ENCODE peak calls at places on chromosomes 13 and 19, in ten cellular contexts. One of them, this sample, is unnamed.

GRCh38 chr19:41541990-41542584 is 33.9 kb upstream of the CEACAM21 start:
- DNase-seq in neuronal stem cell: peak; percentile 63
- DNase-seq in tibial artery: no peak
- DNase-seq in fibroblast of lung: no peak
- DNase-seq in upper lobe of left lung: peak; percentile 80
- DNase-seq in Peyer's patch: peak; percentile 91
- DNase-seq in transverse colon: peak; percentile 74
- DNase-seq in H1: no peak
- DNase-seq in cardiac muscle cell: peak; percentile 58
- DNase-seq in tibial nerve: peak; percentile 67
- DNase-seq in this sample: no peak

GRCh38 chr13:97107815-97108534 is 113.7 kb upstream of the OXGR1 start:
- DNase-seq in neuronal stem cell: no peak
- DNase-seq in tibial artery: no peak
- DNase-seq in fibroblast of lung: peak; percentile 53
- DNase-seq in upper lobe of left lung: no peak
- DNase-seq in Peyer's patch: no peak
- DNase-seq in transverse colon: no peak
- DNase-seq in H1: no peak
- DNase-seq in cardiac muscle cell: peak; percentile 56
- DNase-seq in tibial nerve: no peak
- DNase-seq in this sample: no peak

GRCh38 chr19:4910594-4911273 is 1.4 kb downstream of the UHRF1 start:
- DNase-seq in neuronal stem cell: no peak
- DNase-seq in tibial artery: no peak
- DNase-seq in fibroblast of lung: peak; percentile 87
- DNase-seq in upper lobe of left lung: peak; percentile 31
- DNase-seq in Peyer's patch: peak; percentile 62
- DNase-seq in transverse colon: peak; percentile 31
- DNase-seq in H1: no peak
- DNase-seq in cardiac muscle cell: peak; percentile 75
- DNase-seq in tibial nerve: peak; percentile 21
- DNase-seq in this sample: no peak

GRCh38 chr19:39199025-39199424 is 2.3 kb downstream of the NCCRP1 start:
- DNase-seq in neuronal stem cell: no peak
- DNase-seq in tibial artery: no peak
- DNase-seq in fibroblast of lung: peak; percentile 26
- DNase-seq in upper lobe of left lung: no peak
- DNase-seq in Peyer's patch: no peak
- DNase-seq in transverse colon: no peak
- DNase-seq in H1: no peak
- DNase-seq in cardiac muscle cell: peak; percentile 81
- DNase-seq in tibial nerve: no peak
- DNase-seq in this sample: no peak

GRCh38 chr13:99080131-99080530 is 102.3 kb upstream of the DOCK9 start:
- DNase-seq in neuronal stem cell: no peak
- DNase-seq in tibial artery: no peak
- DNase-seq in fibroblast of lung: no peak
- DNase-seq in upper lobe of left lung: no peak
- DNase-seq in Peyer's patch: no peak
- DNase-seq in transverse colon: no peak
- DNase-seq in H1: no peak
- DNase-seq in cardiac muscle cell: no peak
- DNase-seq in tibial nerve: no peak
- DNase-seq in this sample: no peak

GRCh38 chr19:53076984-53077383 is 26.2 kb downstream of the ZNF160 start:
- DNase-seq in neuronal stem cell: peak; percentile 47
- DNase-seq in tibial artery: no peak
- DNase-seq in fibroblast of lung: peak; percentile 43
- DNase-seq in upper lobe of left lung: peak; percentile 32
- DNase-seq in Peyer's patch: no peak
- DNase-seq in transverse colon: peak; percentile 18
- DNase-seq in H1: peak; percentile 79
- DNase-seq in cardiac muscle cell: peak; percentile 82
- DNase-seq in tibial nerve: peak; percentile 16
- DNase-seq in this sample: no peak

GRCh38 chr13:23377603-23378002 is 55.9 kb downstream of the SACS start:
- DNase-seq in neuronal stem cell: no peak
- DNase-seq in tibial artery: no peak
- DNase-seq in fibroblast of lung: no peak
- DNase-seq in upper lobe of left lung: no peak
- DNase-seq in Peyer's patch: no peak
- DNase-seq in transverse colon: no peak
- DNase-seq in H1: no peak
- DNase-seq in cardiac muscle cell: no peak
- DNase-seq in tibial nerve: no peak
- DNase-seq in this sample: no peak

GRCh38 chr13:110444226-110444653 is 117.3 kb downstream of the RAB20 start:
- DNase-seq in neuronal stem cell: no peak
- DNase-seq in tibial artery: peak; percentile 62
- DNase-seq in fibroblast of lung: peak; percentile 50
- DNase-seq in upper lobe of left lung: no peak
- DNase-seq in Peyer's patch: no peak
- DNase-seq in transverse colon: no peak
- DNase-seq in H1: no peak
- DNase-seq in cardiac muscle cell: peak; percentile 44
- DNase-seq in tibial nerve: peak; percentile 43
- DNase-seq in this sample: no peak

DNA sequence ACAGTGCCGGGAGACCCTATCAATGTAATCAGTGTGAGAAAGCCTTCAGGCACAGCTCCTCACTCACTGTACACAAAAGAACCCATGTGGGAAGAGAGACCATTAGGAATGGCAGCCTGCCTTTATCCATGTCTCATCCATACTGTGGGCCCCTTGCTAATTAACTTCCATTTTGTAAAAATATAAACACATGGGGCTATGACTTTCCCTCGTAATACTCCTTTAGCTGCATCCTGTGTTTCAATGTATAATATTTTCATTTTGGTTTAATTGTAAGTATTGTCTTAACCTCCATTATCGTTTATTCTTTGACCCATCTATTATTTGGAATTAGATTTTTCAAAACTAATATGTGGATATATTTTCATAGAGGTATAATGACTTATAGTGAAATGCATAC is 29.3 kb downstream of the ZNF333 start:
- DNase-seq in neuronal stem cell: no peak
- DNase-seq in tibial artery: no peak
- DNase-seq in fibroblast of lung: no peak
- DNase-seq in upper lobe of left lung: no peak
- DNase-seq in Peyer's patch: no peak
- DNase-seq in transverse colon: no peak
- DNase-seq in H1: no peak
- DNase-seq in cardiac muscle cell: no peak
- DNase-seq in tibial nerve: no peak
- DNase-seq in this sample: no peak
- H3K9me3 ChIP-seq in neuronal stem cell: peaks cover 46% of the 10 kb centered on the region
- H3K9me3 ChIP-seq in tibial artery: peaks cover 99% of the 10 kb centered on the region
- H3K9me3 ChIP-seq in fibroblast of lung: peaks cover 15% of the 10 kb centered on the region
- H3K9me3 ChIP-seq in upper lobe of left lung: peaks cover 100% of the 10 kb centered on the region
- H3K9me3 ChIP-seq in Peyer's patch: peaks cover 76% of the 10 kb centered on the region
- H3K9me3 ChIP-seq in transverse colon: peaks cover 68% of the 10 kb centered on the region
- H3K9me3 ChIP-seq in H1: peaks cover 79% of the 10 kb centered on the region
- H3K9me3 ChIP-seq in cardiac muscle cell: peaks cover 13% of the 10 kb centered on the region
- H3K9me3 ChIP-seq in tibial nerve: peaks cover 89% of the 10 kb centered on the region
- H3K9me3 ChIP-seq in this sample: peaks cover 37% of the 10 kb centered on the region

GRCh38 chr13:46386996-46387851 is at the start of gene RUBCNL:
- DNase-seq in neuronal stem cell: peak; percentile 57
- DNase-seq in tibial artery: no peak
- DNase-seq in fibroblast of lung: peak; percentile 30
- DNase-seq in upper lobe of left lung: peak; percentile 33
- DNase-seq in Peyer's patch: peak; percentile 86
- DNase-seq in transverse colon: peak; percentile 78
- DNase-seq in H1: no peak
- DNase-seq in cardiac muscle cell: no peak
- DNase-seq in tibial nerve: no peak
- DNase-seq in this sample: peak; percentile 58
- H3K4me3 ChIP-seq in neuronal stem cell: peak within 1 kb of the TSS; percentile 43
- H3K4me3 ChIP-seq in tibial artery: peak within 1 kb of the TSS; percentile 41
- H3K4me3 ChIP-seq in fibroblast of lung: no peak within 1 kb of the TSS
- H3K4me3 ChIP-seq in upper lobe of left lung: peak within 1 kb of the TSS; percentile 11
- H3K4me3 ChIP-seq in Peyer's patch: peak within 1 kb of the TSS; percentile 59
- H3K4me3 ChIP-seq in transverse colon: peak within 1 kb of the TSS; percentile 62
- H3K4me3 ChIP-seq in H1: peak within 1 kb of the TSS; percentile 75
- H3K4me3 ChIP-seq in cardiac muscle cell: peak within 1 kb of the TSS; percentile 55
- H3K4me3 ChIP-seq in tibial nerve: peak within 1 kb of the TSS; percentile 57
- H3K4me3 ChIP-seq in this sample: peak within 1 kb of the TSS; percentile 28

DNA sequence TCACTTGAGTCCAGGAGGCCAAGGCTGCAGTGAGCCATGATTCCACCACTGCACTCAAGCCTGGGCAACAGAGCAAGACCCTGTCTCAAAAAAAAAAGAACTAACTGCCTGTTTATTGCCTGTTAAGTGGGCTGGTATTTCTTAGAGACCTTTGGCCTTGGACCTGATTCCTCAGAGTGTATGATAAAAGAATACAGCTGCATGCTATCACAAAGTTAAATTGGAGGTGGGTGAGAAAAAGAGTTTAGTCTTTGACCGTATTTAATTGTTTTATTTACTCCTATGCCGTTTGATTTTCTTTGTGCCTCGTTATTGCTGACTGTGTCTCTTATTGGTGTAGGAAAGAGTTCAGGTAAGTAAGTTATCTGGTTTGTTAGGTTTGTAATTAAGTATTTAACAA is 25.3 kb upstream of the DPY19L3 start:
- DNase-seq in neuronal stem cell: no peak
- DNase-seq in tibial artery: no peak
- DNase-seq in fibroblast of lung: no peak
- DNase-seq in upper lobe of left lung: no peak
- DNase-seq in Peyer's patch: no peak
- DNase-seq in transverse colon: no peak
- DNase-seq in H1: no peak
- DNase-seq in cardiac muscle cell: no peak
- DNase-seq in tibial nerve: no peak
- DNase-seq in this sample: no peak
- H3K36me3 ChIP-seq in neuronal stem cell: peaks cover 15% of the 10 kb centered on the region
- H3K36me3 ChIP-seq in tibial artery: peaks cover 49% of the 10 kb centered on the region
- H3K36me3 ChIP-seq in fibroblast of lung: no peaks in the 10 kb centered on the region
- H3K36me3 ChIP-seq in upper lobe of left lung: peaks cover 22% of the 10 kb centered on the region
- H3K36me3 ChIP-seq in Peyer's patch: no peaks in the 10 kb centered on the region
- H3K36me3 ChIP-seq in transverse colon: peaks cover 16% of the 10 kb centered on the region
- H3K36me3 ChIP-seq in H1: peaks cover 32% of the 10 kb centered on the region
- H3K36me3 ChIP-seq in cardiac muscle cell: peaks cover 30% of the 10 kb centered on the region
- H3K36me3 ChIP-seq in tibial nerve: no peaks in the 10 kb centered on the region
- H3K36me3 ChIP-seq in this sample: peaks cover 94% of the 10 kb centered on the region

GRCh38 chr19:43910884-43911283 is 24.2 kb downstream of the ZNF45 start:
- DNase-seq in neuronal stem cell: no peak
- DNase-seq in tibial artery: no peak
- DNase-seq in fibroblast of lung: no peak
- DNase-seq in upper lobe of left lung: no peak
- DNase-seq in Peyer's patch: no peak
- DNase-seq in transverse colon: no peak
- DNase-seq in H1: no peak
- DNase-seq in cardiac muscle cell: no peak
- DNase-seq in tibial nerve: no peak
- DNase-seq in this sample: no peak
- H3K9me3 ChIP-seq in neuronal stem cell: peaks cover 42% of the 10 kb centered on the region
- H3K9me3 ChIP-seq in tibial artery: peaks cover 100% of the 10 kb centered on the region
- H3K9me3 ChIP-seq in fibroblast of lung: peaks cover 7% of the 10 kb centered on the region
- H3K9me3 ChIP-seq in upper lobe of left lung: peaks cover 95% of the 10 kb centered on the region
- H3K9me3 ChIP-seq in Peyer's patch: peaks cover 74% of the 10 kb centered on the region
- H3K9me3 ChIP-seq in transverse colon: peaks cover 77% of the 10 kb centered on the region
- H3K9me3 ChIP-seq in H1: peaks cover 58% of the 10 kb centered on the region
- H3K9me3 ChIP-seq in cardiac muscle cell: peaks cover 8% of the 10 kb centered on the region
- H3K9me3 ChIP-seq in tibial nerve: peaks cover 89% of the 10 kb centered on the region
- H3K9me3 ChIP-seq in this sample: peaks cover 22% of the 10 kb centered on the region

GRCh38 chr19:861099-861755 is 1.8 kb downstream of the CFD start:
- DNase-seq in neuronal stem cell: no peak
- DNase-seq in tibial artery: no peak
- DNase-seq in fibroblast of lung: no peak
- DNase-seq in upper lobe of left lung: no peak
- DNase-seq in Peyer's patch: no peak
- DNase-seq in transverse colon: no peak
- DNase-seq in H1: no peak
- DNase-seq in cardiac muscle cell: no peak
- DNase-seq in tibial nerve: no peak
- DNase-seq in this sample: no peak

GRCh38 chr19:862529-863304 is 3.3 kb downstream of the CFD start:
- DNase-seq in neuronal stem cell: peak; percentile 57
- DNase-seq in tibial artery: peak; percentile 80
- DNase-seq in fibroblast of lung: peak; percentile 37
- DNase-seq in upper lobe of left lung: peak; percentile 70
- DNase-seq in Peyer's patch: peak; percentile 84
- DNase-seq in transverse colon: peak; percentile 76
- DNase-seq in H1: peak; percentile 70
- DNase-seq in cardiac muscle cell: peak; percentile 61
- DNase-seq in tibial nerve: peak; percentile 64
- DNase-seq in this sample: no peak

GRCh38 chr19:863305-863620 is 3.8 kb downstream of the CFD start:
- DNase-seq in neuronal stem cell: no peak
- DNase-seq in tibial artery: no peak
- DNase-seq in fibroblast of lung: no peak
- DNase-seq in upper lobe of left lung: no peak
- DNase-seq in Peyer's patch: no peak
- DNase-seq in transverse colon: no peak
- DNase-seq in H1: no peak
- DNase-seq in cardiac muscle cell: no peak
- DNase-seq in tibial nerve: no peak
- DNase-seq in this sample: no peak

GRCh38 chr19:860481-861098 is 1.1 kb downstream of the CFD start:
- DNase-seq in neuronal stem cell: peak; percentile 61
- DNase-seq in tibial artery: peak; percentile 84
- DNase-seq in fibroblast of lung: peak; percentile 47
- DNase-seq in upper lobe of left lung: peak; percentile 74
- DNase-seq in Peyer's patch: peak; percentile 81
- DNase-seq in transverse colon: peak; percentile 84
- DNase-seq in H1: no peak
- DNase-seq in cardiac muscle cell: peak; percentile 76
- DNase-seq in tibial nerve: peak; percentile 66
- DNase-seq in this sample: no peak

GRCh38 chr19:861756-862528 is 2.5 kb downstream of the CFD start:
- DNase-seq in neuronal stem cell: peak; percentile 43
- DNase-seq in tibial artery: no peak
- DNase-seq in fibroblast of lung: no peak
- DNase-seq in upper lobe of left lung: peak; percentile 61
- DNase-seq in Peyer's patch: peak; percentile 67
- DNase-seq in transverse colon: peak; percentile 66
- DNase-seq in H1: peak; percentile 91
- DNase-seq in cardiac muscle cell: no peak
- DNase-seq in tibial nerve: no peak
- DNase-seq in this sample: peak; percentile 72
- H3K4me3 ChIP-seq in neuronal stem cell: no peak overlapping the region
- H3K4me3 ChIP-seq in tibial artery: no peak overlapping the region
- H3K4me3 ChIP-seq in fibroblast of lung: no peak overlapping the region
- H3K4me3 ChIP-seq in upper lobe of left lung: no peak overlapping the region
- H3K4me3 ChIP-seq in Peyer's patch: no peak overlapping the region
- H3K4me3 ChIP-seq in transverse colon: peak overlapping the region; percentile 22
- H3K4me3 ChIP-seq in H1: peak overlapping the region; percentile 8
- H3K4me3 ChIP-seq in cardiac muscle cell: no peak overlapping the region
- H3K4me3 ChIP-seq in tibial nerve: no peak overlapping the region
- H3K4me3 ChIP-seq in this sample: no peak overlapping the region